ENCODE peak calls at places on chromosome 19, in six cellular contexts. K is fibroblast of lung, H is HL-60, Q is gastrocnemius medialis, O is right lobe of liver, P is brain microvascular endothelial cell. W is an unnamed sample. For H3K27me3, the result is how much of the 10 kb centered on the place peaks cover.

GRCh38 chr19:31139871-31140505 is 209.2 kb downstream of the TSHZ3 start:
- DNase-seq in K (peak), H (no peak), Q (no peak), O (no peak), P (peak), W (no peak)

GRCh38 chr19:3178377-3178972 is at the start of gene S1PR4:
- DNase-seq in K (no peak), H (no peak), Q (no peak), O (peak), P (no peak), W (no peak)

GRCh38 chr19:47247308-47247990 is 8.9 kb upstream of the CCDC9 start:
- DNase-seq in K (peak), H (peak), Q (peak), O (peak), P (peak), W (peak)

GRCh38 chr19:42311612-42312160 is 1.4 kb upstream of the TMEM145 start:
- DNase-seq in K (no peak), H (no peak), Q (no peak), O (no peak), P (no peak), W (no peak)

GRCh38 chr19:42634409-42635232 is 39.9 kb upstream of the CEACAM8 start:
- DNase-seq in K (peak), H (peak), Q (no peak), O (no peak), P (peak), W (no peak)

GRCh38 chr19:21482863-21483276 is 22.5 kb upstream of the ZNF429 start:
- DNase-seq in K (peak), H (no peak), Q (no peak), O (peak), P (no peak), W (peak)

GRCh38 chr19:2380567-2380966 is 20.5 kb downstream of the TMPRSS9 start:
- DNase-seq in K (no peak), H (no peak), Q (no peak), O (no peak), P (no peak), W (no peak)

GRCh38 chr19:35266904-35267817 is 1.6 kb upstream of the USF2 start:
- DNase-seq in K (no peak), H (no peak), Q (no peak), O (peak), P (no peak), W (no peak)

GRCh38 chr19:4453232-4454179 is 4.1 kb downstream of the UBXN6 start:
- DNase-seq in K (no peak), H (no peak), Q (no peak), O (no peak), P (no peak), W (no peak)

GRCh38 chr19:4449826-4450075 is 7.8 kb downstream of the UBXN6 start:
- DNase-seq in K (no peak), H (no peak), Q (no peak), O (no peak), P (no peak), W (no peak)

GRCh38 chr19:4454952-4455738 is 2.4 kb downstream of the UBXN6 start:
- DNase-seq in K (peak), H (no peak), Q (peak), O (no peak), P (peak), W (no peak)

GRCh38 chr19:4454621-4454951 is 3.0 kb downstream of the UBXN6 start:
- DNase-seq in K (no peak), H (no peak), Q (no peak), O (no peak), P (no peak), W (no peak)

DNA sequence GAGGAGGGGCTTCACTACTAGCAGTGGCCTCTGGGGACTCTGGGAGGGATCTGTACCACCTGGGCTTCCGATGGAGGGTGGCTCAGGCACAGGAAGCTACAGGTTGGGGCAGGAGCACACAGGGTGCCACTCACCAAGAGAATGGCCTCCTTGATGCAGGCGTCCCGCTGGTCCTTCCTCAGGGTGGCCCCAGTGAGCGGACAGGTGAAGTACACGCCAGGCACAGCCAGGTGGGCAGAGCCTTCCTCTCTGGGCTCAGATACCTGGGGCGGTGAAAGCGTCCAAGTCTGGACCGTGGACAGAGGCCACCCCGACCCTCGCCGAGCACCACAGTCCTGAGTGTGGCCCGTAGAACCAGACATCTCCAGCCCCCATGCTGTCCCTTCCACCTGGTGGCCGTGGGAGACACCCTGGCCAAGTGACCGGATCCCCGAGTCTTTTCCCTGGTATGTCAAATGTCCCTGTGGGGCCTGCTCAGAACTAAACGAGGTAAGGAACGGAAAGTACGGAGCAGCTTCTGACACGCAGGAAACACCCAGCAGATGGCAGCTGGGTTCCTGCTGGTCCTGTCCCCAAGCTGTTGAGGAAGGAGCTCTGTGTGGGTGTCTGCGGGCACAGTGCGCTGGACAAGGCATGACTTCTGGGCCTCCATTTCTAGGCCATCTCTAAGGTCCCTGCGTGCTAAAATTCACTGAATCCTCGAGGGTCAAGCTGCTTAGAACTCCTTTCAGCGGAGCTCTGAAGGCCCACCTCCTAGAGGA is 5.2 kb downstream of the UBXN6 start:
- DNase-seq in K (no peak), H (no peak), Q (no peak), O (no peak), P (no peak), W (no peak)
- H3K27me3 ChIP-seq in K (under half), H (under half), Q (under half), O (under half), P (under half), W (under half)

GRCh38 chr19:37920591-37921450 is 13.8 kb downstream of the SIPA1L3 start:
- DNase-seq in K (no peak), H (no peak), Q (no peak), O (no peak), P (no peak), W (no peak)

GRCh38 chr19:37909661-37910199 is 2.7 kb downstream of the SIPA1L3 start:
- DNase-seq in K (no peak), H (no peak), Q (no peak), O (no peak), P (no peak), W (no peak)

DNA sequence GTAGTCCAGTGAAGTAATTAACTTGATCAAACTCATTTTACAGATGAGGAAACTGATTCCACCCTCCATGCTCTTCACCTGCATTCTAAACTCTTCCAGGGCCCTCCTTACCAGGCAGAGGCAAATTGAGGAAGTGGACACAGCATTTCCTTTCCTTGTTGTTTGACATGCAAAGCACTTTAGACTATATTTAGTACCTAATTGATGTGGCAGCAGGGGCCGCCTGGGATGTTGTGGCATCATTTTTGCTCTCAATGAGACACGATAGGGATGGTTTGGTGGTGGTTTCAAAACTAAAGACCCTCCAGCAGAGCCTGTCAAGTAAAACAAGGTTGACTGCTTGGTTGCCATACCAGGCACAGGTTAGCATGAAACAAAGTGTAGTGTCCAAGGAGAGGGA is 7.9 kb downstream of the SIPA1L3 start:
- DNase-seq in K (no peak), H (no peak), Q (no peak), O (no peak), P (no peak), W (no peak)
- H3K4me3 ChIP-seq in K (no peak), H (no peak), Q (no peak), O (no peak), P (no peak), W (no peak)

DNA sequence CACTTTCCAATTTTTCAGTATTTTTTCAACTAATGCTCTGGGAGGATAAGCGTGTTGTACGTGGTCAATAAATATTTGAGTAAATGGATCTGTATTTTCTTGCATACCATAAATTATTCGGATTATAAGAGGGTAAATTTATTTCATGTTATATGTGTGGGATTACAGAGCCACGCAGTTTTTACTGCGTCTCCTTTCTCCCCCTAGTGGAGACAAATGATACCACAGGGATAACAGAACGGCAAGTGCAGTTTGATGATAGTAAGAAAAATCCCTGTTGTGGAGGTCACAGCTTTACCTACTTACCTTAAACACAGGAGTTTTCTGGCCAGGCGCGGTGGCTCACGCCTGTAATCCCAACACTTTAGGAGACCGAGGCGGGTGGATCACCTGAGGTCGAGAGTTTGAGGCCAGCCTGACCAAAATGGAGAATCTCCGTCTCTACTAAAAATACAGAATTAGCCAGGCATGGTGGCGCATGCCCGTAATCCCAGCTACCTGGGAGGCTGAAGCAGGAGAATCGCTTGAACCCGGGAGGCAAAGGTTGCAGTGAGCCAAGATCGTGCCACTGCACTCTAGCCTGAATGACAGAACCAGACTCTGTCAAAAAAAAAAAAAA is 16.8 kb downstream of the MBD3L2B start:
- DNase-seq in K (peak), H (no peak), Q (no peak), O (no peak), P (peak), W (no peak)
- TF ChIP-seq CTCF in K (peak), H (peak), Q (no peak), O (peak), P (no peak), W (no peak)

GRCh38 chr19:49440439-49441209 is 703 bp downstream of the SLC17A7 start:
- DNase-seq in K (no peak), H (no peak), Q (no peak), O (no peak), P (no peak), W (no peak)

GRCh38 chr19:49436381-49437017 is 4.8 kb downstream of the SLC17A7 start:
- DNase-seq in K (no peak), H (no peak), Q (no peak), O (no peak), P (no peak), W (no peak)

GRCh38 chr19:49439841-49440240 is 1.5 kb downstream of the SLC17A7 start:
- DNase-seq in K (no peak), H (no peak), Q (no peak), O (no peak), P (no peak), W (no peak)

GRCh38 chr19:49437231-49437630 is 4.1 kb downstream of the SLC17A7 start:
- DNase-seq in K (no peak), H (no peak), Q (no peak), O (no peak), P (no peak), W (no peak)

GRCh38 chr19:49438261-49438660 is 3.1 kb downstream of the SLC17A7 start:
- DNase-seq in K (no peak), H (no peak), Q (no peak), O (no peak), P (no peak), W (no peak)
- H3K27me3 ChIP-seq in K (half or more), H (half or more), Q (half or more), O (under half), P (half or more), W (under half)

DNA sequence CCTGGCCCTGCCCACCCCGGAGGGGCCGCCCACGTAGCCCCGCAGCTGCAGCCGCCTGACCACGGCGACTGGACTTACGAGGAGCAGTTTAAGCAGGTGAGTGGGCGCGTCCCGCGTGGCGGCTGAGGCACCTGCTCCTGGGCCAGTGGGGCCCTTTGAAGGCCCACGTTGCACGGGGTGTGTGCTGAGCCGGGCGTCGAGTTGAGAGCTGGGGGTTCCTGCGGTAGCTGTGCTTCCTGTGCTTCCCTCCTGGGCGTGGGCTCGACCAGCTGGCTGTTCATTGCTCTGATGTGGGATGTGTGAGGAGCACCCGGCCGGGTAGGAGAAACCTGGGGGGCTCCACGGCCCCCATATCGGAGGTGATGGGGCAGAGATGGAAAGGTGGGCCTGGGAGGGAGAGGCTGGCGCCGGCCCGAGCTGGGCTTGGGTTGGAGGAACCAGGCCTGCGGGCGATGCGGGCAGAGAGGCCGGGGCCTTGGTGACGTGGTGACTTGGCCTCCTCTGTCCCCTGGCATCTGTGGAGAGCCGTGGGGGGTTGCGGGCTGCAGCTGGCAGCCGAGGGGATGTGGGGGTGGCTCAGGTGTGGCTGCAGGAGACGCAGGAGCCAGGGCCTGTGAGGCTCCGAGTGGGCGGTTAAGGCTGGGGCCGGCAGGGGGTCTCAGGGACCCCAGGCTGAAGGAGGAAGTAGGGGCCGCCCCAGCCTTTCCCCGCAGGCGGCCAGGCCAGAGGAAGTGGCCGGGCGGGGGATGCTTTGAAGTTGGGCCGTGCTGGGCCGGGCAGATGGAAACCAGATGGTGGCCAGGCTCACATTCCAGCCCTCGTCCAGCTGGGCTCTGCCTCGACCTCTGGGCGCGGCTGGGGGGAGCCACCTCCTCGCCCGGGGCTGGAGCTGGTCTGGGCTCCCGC is 7.1 kb downstream of the ARID3A start:
- DNase-seq in K (peak), H (no peak), Q (no peak), O (peak), P (peak), W (peak)
- H3K4me3 ChIP-seq in K (no peak), H (no peak), Q (no peak), O (no peak), P (peak), W (peak)

GRCh38 chr19:39671739-39672363 is 16.1 kb downstream of the LGALS16 start:
- DNase-seq in K (peak), H (peak), Q (no peak), O (no peak), P (peak), W (no peak)
- TF ChIP-seq CTCF in K (peak), H (peak), Q (peak), O (peak), P (peak), W (no peak)

W was measured in right atrium auricular region.